ENCODE peak calls at places on chromosomes 13 and 19, in four cellular contexts. A is left ventricle myocardium inferior, P is neural progenitor cell, R is right lobe of liver. H is an unnamed sample.
A peak's percentile ranks its signal among the peaks of the same experiment; 100 is the strongest.

GRCh38 chr13:29507356-29507755 is 88.1 kb downstream of the SLC7A1 start:
- DNase-seq in P (no peak), A (no peak), R (no peak), H (no peak)

GRCh38 chr13:78657699-78658629 is 991 bp downstream of the OBI1 start:
- DNase-seq in P (no peak), R (no peak), A (no peak), H (no peak)

GRCh38 chr19:14450168-14450874 is 17.2 kb downstream of the PKN1 start:
- DNase-seq in P (peak; percentile 65), A (no peak), R (no peak), H (no peak)

GRCh38 chr19:17348700-17349099 is 11.3 kb downstream of the GTPBP3 start:
- DNase-seq in A (peak; percentile 66), P (peak; percentile 65), R (peak; percentile 56), H (no peak)

GRCh38 chr19:41479757-41480191 is 36.8 kb downstream of the ERICH4 start:
- DNase-seq in P (no peak), A (peak; percentile 35), R (no peak), H (no peak)

GRCh38 chr13:98577823-98578285 is 947 bp upstream of the STK24 start:
- DNase-seq in R (peak; percentile 52), A (no peak), P (no peak), H (no peak)

GRCh38 chr13:44086389-44086788 is 206.7 kb downstream of the LACC1 start:
- DNase-seq in R (no peak), A (no peak), P (no peak), H (no peak)

GRCh38 chr19:4380254-4380727 is 20.1 kb downstream of the SH3GL1 start:
- DNase-seq in P (no peak), R (peak; percentile 56), A (peak; percentile 55), H (peak; percentile 73)

GRCh38 chr13:77028202-77028601 is 1.2 kb upstream of the FBXL3 start:
- DNase-seq in P (no peak), R (no peak), A (no peak), H (no peak)

GRCh38 chr13:29125145-29125933 is 305.2 kb downstream of the MTUS2 start:
- DNase-seq in R (no peak), A (no peak), P (no peak), H (no peak)

GRCh38 chr19:47158879-47159509 is 28.4 kb downstream of the SAE1 start:
- DNase-seq in R (no peak), A (no peak), P (no peak), H (no peak)

GRCh38 chr13:73782781-73783180 is 351.4 kb downstream of the KLF12 start:
- DNase-seq in A (no peak), R (no peak), P (peak; percentile 7), H (no peak)

GRCh38 chr13:85771856-85772255 is 27.4 kb downstream of the SLITRK6 start:
- DNase-seq in A (no peak), R (no peak), P (no peak), H (no peak)

GRCh38 chr19:29294343-29294811 is 81.4 kb upstream of the UQCRFS1 start:
- DNase-seq in R (no peak), A (no peak), P (no peak), H (no peak)

GRCh38 chr19:1161716-1162115 is 12.4 kb downstream of the SBNO2 start:
- DNase-seq in R (no peak), A (no peak), P (no peak), H (peak; percentile 88)

GRCh38 chr13:95352486-95352885 is 51.2 kb upstream of the ABCC4 start:
- DNase-seq in P (no peak), A (no peak), R (no peak), H (no peak)

GRCh38 chr19:53196777-53197396 is 3.7 kb upstream of the ZNF665 start:
- DNase-seq in R (peak; percentile 97), A (peak; percentile 99), P (peak; percentile 98), H (peak; percentile 99)

GRCh38 chr19:8610041-8610927 is at the start of gene ADAMTS10:
- DNase-seq in P (peak; percentile 74), R (peak; percentile 60), A (peak; percentile 51), H (no peak)

GRCh38 chr19:8608858-8609209 is 1.7 kb downstream of the ADAMTS10 start:
- DNase-seq in R (no peak), A (no peak), P (no peak), H (no peak)

GRCh38 chr19:8610928-8611284 is 391 bp upstream of the ADAMTS10 start:
- DNase-seq in R (no peak), A (no peak), P (no peak), H (no peak)

GRCh38 chr19:8611391-8611883 is 922 bp upstream of the ADAMTS10 start:
- DNase-seq in R (no peak), A (no peak), P (no peak), H (no peak)

DNA sequence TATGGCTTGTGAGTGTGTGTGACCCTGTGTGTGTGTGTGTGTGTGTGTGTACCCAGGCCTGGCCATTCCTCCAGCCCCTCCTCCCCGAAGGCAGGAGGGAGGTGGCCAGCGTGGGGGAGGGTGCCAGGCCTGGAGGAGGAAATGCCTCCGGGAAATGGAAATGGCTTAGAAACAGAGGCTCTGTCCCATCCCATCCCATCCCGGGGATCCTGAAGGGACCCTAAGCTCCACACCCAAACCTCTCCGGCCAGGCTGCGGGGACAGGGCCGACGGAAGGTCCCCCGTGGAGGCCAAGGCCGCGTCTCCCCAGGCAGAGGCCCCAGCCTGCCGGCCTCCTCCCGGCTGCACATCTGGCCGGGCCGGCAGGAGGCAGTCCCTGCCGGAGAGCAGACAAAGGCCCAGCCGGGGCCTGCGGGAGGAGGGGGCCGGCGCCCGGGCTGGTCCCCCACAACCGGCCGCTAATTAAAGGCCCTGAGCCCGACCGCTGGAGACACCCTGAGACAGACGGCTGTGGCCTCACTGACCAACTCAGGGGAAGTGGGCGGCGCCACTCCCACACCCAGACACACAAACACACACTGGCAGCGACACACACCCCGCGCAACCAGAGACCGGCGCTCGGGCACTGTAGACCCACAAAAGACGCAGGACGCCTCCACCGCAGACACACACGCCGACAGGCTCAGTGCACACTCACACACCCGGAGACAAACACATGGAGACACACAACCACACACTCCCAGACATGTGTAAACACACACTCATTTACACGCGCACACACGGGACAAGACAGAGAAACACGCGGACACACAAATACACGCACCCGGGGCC is 1.1 kb downstream of the ADAMTS10 start:
- DNase-seq in P (peak; percentile 92), R (peak; percentile 68), A (peak; percentile 71), H (peak; percentile 75)
- H3K4me1 ChIP-seq in P (peaks cover 14% of the 10 kb centered on the region), R (no peaks in the 10 kb centered on the region), A (peaks cover 29% of the 10 kb centered on the region), H (peaks cover 20% of the 10 kb centered on the region)

GRCh38 chr19:12886943-12887747 is at the start of gene KLF1:
- DNase-seq in P (no peak), A (no peak), R (no peak), H (no peak)
- H3K4me3 ChIP-seq in P (peak within 1 kb of the TSS; percentile 61), A (peak within 1 kb of the TSS; percentile 57), R (no peak within 1 kb of the TSS), H (peak within 1 kb of the TSS; percentile 54)

DNA sequence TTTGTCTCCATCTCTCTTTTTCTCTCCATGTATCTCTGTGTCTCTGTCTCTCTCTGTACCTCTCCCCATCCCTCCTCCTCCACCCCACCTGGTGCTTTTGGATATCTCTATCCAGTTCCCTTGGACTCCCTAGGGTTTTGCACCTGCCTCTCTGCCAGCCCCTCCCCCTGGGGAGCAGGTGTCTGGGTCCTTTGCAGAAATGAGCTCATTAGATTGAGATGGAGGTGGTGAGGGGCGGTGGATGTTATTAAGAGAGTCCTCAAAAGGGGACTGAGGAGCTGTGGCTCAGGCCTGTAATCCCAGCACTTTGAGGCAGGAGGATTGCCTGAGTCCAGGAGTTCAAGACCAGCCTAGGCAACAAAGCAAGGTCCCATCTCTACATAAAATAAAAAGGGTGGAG is 2.1 kb downstream of the KCNN4 start:
- DNase-seq in A (no peak), P (no peak), R (no peak), H (no peak)
- H3K9me3 ChIP-seq in A (no peaks in the 10 kb centered on the region), P (no peaks in the 10 kb centered on the region), R (no peaks in the 10 kb centered on the region), H (no peaks in the 10 kb centered on the region)

GRCh38 chr13:105925496-105925895 is 610.0 kb downstream of the EFNB2 start:
- DNase-seq in P (no peak), A (no peak), R (no peak), H (no peak)

GRCh38 chr13:105920375-105920774 is 615.1 kb downstream of the EFNB2 start:
- DNase-seq in A (no peak), P (peak; percentile 88), R (no peak), H (no peak)

GRCh38 chr13:105918842-105919741 is 616.4 kb downstream of the EFNB2 start:
- DNase-seq in P (no peak), A (no peak), R (no peak), H (no peak)

GRCh38 chr13:105921711-105922110 is 613.8 kb downstream of the EFNB2 start:
- DNase-seq in P (no peak), R (no peak), A (no peak), H (no peak)
- H3K4me1 ChIP-seq in P (peaks cover 31% of the 10 kb centered on the region), R (no peaks in the 10 kb centered on the region), A (peaks cover 12% of the 10 kb centered on the region), H (no peaks in the 10 kb centered on the region)

GRCh38 chr13:75762066-75762937 is 126.2 kb downstream of the LMO7 start:
- DNase-seq in R (no peak), P (no peak), A (no peak), H (no peak)
- H3K4me3 ChIP-seq in R (peak overlapping the region; percentile 55), P (no peak overlapping the region), A (peak overlapping the region; percentile 62), H (peak overlapping the region; percentile 47)

DNA sequence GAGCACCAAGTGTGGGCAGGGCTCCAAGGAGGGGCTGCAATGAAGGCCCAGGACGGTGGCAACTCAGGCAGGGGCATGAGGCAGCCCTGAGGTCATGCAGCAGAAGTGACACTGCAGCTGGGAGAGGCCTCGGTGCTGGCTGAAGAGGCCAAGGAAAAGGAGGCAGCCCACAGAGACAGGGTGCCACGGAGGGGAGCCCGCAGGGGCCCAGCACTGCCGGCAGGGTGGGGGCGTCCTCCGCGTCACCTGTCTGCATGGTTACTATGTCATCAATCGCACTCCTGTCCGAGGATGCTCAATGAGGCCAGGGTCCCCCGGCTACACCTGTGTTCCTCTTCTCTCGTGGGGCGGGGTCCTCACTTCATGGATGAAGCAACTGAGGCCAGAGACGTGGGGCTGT is 123.1 kb downstream of the TUBA3C start:
- DNase-seq in P (no peak), R (no peak), A (no peak), H (no peak)
- H3K9me3 ChIP-seq in P (peaks cover 8% of the 10 kb centered on the region), R (no peaks in the 10 kb centered on the region), A (peaks cover 11% of the 10 kb centered on the region), H (peaks cover 8% of the 10 kb centered on the region)

H was measured in lower lobe of right lung.